ENCODE peak calls at places on chromosomes 4 and X, in four cellular contexts. Q, E, X and C are unnamed samples.

GRCh38 chr4:82381235-82381634 is 7.4 kb upstream of the HNRNPD start:
- DNase-seq in X (no peak), Q (no peak), E (no peak), C (no peak)

GRCh38 chr4:162274354-162274753 is 110.6 kb upstream of the FSTL5 start:
- DNase-seq in X (no peak), Q (no peak), E (no peak), C (no peak)

GRCh38 chrX:109299091-109299490 is 182.8 kb downstream of the GUCY2F start:
- DNase-seq in X (no peak), E (no peak), Q (no peak), C (no peak)

GRCh38 chrX:143664302-143664701 is 28.4 kb upstream of the SLITRK4 start:
- DNase-seq in X (no peak), Q (no peak), E (no peak), C (no peak)

GRCh38 chr4:122152699-122153328 is 683 bp downstream of the BLTP1 start:
- DNase-seq in X (peak), E (no peak), Q (peak), C (peak)

GRCh38 chrX:122703762-122704161 is 480.3 kb upstream of the GRIA3 start:
- DNase-seq in X (no peak), Q (no peak), E (no peak), C (no peak)

GRCh38 chr4:77481856-77482255 is 123.8 kb upstream of the CXCL13 start:
- DNase-seq in X (no peak), E (no peak), Q (no peak), C (no peak)

GRCh38 chr4:177008836-177009501 is 216.2 kb upstream of the VEGFC start:
- DNase-seq in Q (no peak), E (no peak), X (no peak), C (no peak)

GRCh38 chrX:39059866-39060265 is 258.6 kb downstream of the MID1IP1 start:
- DNase-seq in X (no peak), E (no peak), Q (no peak), C (no peak)

GRCh38 chrX:46757052-46757451 is 1.9 kb downstream of the SLC9A7 start:
- DNase-seq in E (no peak), X (no peak), Q (no peak), C (no peak)

GRCh38 chr4:108205859-108206258 is 37.1 kb upstream of the LEF1 start:
- DNase-seq in Q (no peak), X (no peak), E (no peak), C (no peak)

GRCh38 chrX:49951524-49952193 is 29.3 kb downstream of the CLCN5 start:
- DNase-seq in E (no peak), X (no peak), Q (no peak), C (no peak)

GRCh38 chrX:50154429-50154828 is 46.4 kb downstream of the AKAP4 start:
- DNase-seq in E (no peak), Q (no peak), X (no peak), C (no peak)

GRCh38 chrX:70970482-70970999 is 39.6 kb upstream of the SLC7A3 start:
- DNase-seq in Q (no peak), E (no peak), X (no peak), C (no peak)

GRCh38 chrX:150200820-150201287 is 162.3 kb upstream of the MAMLD1 start:
- DNase-seq in E (peak), X (no peak), Q (no peak), C (peak)

GRCh38 chr4:1111259-1111809 is 2.0 kb downstream of the RNF212 start:
- DNase-seq in Q (no peak), E (no peak), X (no peak), C (no peak)

GRCh38 chr4:70838400-70838971 is 1.2 kb downstream of the GRSF1 start:
- DNase-seq in Q (no peak), E (no peak), X (no peak), C (no peak)

GRCh38 chrX:132631579-132632232 is 142.9 kb upstream of the MBNL3 start:
- DNase-seq in X (no peak), Q (no peak), E (no peak), C (no peak)

GRCh38 chrX:10106801-10107200 is 50.0 kb upstream of the CLCN4 start:
- DNase-seq in Q (peak), E (no peak), X (no peak), C (no peak)

GRCh38 chr4:25509656-25510055 is 132.6 kb downstream of the ANAPC4 start:
- DNase-seq in E (no peak), Q (no peak), X (no peak), C (no peak)

GRCh38 chr4:169283114-169283509 is 12.4 kb upstream of the SH3RF1 start:
- DNase-seq in Q (no peak), X (no peak), E (peak), C (no peak)

GRCh38 chrX:104564335-104564734 is 1.7 kb upstream of the IL1RAPL2 start:
- DNase-seq in E (no peak), Q (no peak), X (no peak), C (no peak)

GRCh38 chrX:49101629-49101984 is 21.9 kb upstream of the WDR45 start:
- DNase-seq in X (no peak), E (no peak), Q (no peak), C (no peak)

GRCh38 chrX:31679861-31680260 is 608.0 kb upstream of the FTHL17 start:
- DNase-seq in X (no peak), Q (no peak), E (no peak), C (no peak)

GRCh38 chrX:74949717-74950116 is 24.5 kb upstream of the NEXMIF start:
- DNase-seq in X (no peak), E (no peak), Q (no peak), C (no peak)

GRCh38 chr4:142984871-142985585 is 138.9 kb upstream of the INPP4B start:
- DNase-seq in Q (no peak), X (no peak), E (no peak), C (no peak)

GRCh38 chrX:81202989-81203388 is 1.1 kb downstream of the SH3BGRL start:
- DNase-seq in E (no peak), Q (no peak), X (no peak), C (no peak)

GRCh38 chrX:81201692-81202412 is at the start of the genes HMGN5 and SH3BGRL:
- DNase-seq in X (peak), E (peak), Q (peak), C (peak)

GRCh38 chrX:81206471-81206870 is 4.6 kb downstream of the SH3BGRL start:
- DNase-seq in X (no peak), E (no peak), Q (no peak), C (no peak)

DNA sequence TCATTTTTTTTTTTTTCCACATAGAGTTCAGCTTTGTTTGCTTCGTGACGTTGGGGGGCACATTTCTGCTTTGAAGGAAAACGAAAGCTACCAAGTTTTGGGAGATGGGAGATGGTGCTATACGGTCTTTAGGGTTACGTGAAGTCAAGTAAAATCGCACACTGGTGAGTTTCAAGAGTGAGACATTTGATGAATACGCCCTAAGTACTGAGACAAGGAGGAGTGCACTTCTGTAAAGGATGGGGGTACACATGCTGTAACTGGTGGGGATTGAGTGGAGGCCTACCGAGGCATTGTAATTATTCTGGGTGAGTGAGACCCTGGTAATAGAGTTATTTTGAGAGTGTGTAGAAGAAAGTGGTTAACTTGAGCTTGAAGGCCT is 502 bp downstream of the SH3BGRL start:
- DNase-seq in E (no peak), Q (no peak), X (no peak), C (no peak)
- H3K4me3 ChIP-seq in E (peak), Q (peak), X (peak), C (peak)

GRCh38 chr4:150579591-150580234 is 2.2 kb upstream of the MAB21L2 start:
- DNase-seq in E (no peak), X (peak), Q (no peak), C (no peak)
- H3K4me3 ChIP-seq in E (peak), X (peak), Q (no peak), C (peak)

GRCh38 chr4:12118651-12119213 is 690.0 kb upstream of the HS3ST1 start:
- DNase-seq in Q (no peak), X (no peak), E (no peak), C (no peak)

GRCh38 chr4:12110607-12111006 is 681.9 kb upstream of the HS3ST1 start:
- DNase-seq in E (no peak), Q (no peak), X (no peak), C (no peak)

GRCh38 chr4:12120968-12121367 is 692.3 kb upstream of the HS3ST1 start:
- DNase-seq in X (no peak), E (no peak), Q (no peak), C (no peak)

DNA sequence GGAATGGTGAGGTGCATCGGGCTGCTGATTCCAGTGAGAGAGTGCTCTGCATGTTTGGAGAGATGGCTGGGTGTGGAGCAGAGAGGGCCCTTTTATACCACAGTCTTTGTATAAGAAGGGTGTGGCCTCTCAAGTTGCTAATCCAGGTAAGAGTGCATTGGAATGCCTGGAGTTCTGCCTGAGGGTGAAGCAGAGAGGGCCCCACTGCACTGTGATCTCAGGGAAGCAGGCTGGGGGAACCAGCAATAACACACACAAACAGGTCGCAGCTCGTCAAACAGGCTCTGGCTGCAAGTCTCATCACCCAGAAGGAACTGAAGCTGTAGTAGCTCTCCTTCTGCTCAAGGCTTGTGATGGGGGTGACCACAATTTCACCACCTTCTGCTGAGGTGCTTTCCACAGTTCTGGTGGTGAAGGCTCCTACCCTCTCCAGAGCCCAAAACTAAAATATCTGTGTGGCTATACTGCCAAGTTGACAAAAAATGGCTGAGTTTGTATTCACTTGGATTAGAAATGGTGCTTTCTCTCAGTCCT is 687.4 kb upstream of the HS3ST1 start:
- DNase-seq in X (no peak), Q (no peak), E (no peak), C (no peak)
- H3K4me3 ChIP-seq in X (no peak), Q (no peak), E (no peak), C (no peak)

GRCh38 chr4:105896461-105896939 is 1.2 kb downstream of the NPNT start:
- DNase-seq in Q (no peak), E (no peak), X (no peak), C (no peak)
- H3K4me3 ChIP-seq in Q (no peak), E (peak), X (peak), C (peak)

GRCh38 chrX:14491689-14492088 is 37.6 kb upstream of the GLRA2 start:
- DNase-seq in X (no peak), Q (no peak), E (no peak), C (no peak)

GRCh38 chrX:14497184-14497666 is 32.1 kb upstream of the GLRA2 start:
- DNase-seq in Q (no peak), X (no peak), E (no peak), C (no peak)

GRCh38 chrX:14501312-14501711 is 28.0 kb upstream of the GLRA2 start:
- DNase-seq in E (no peak), X (no peak), Q (no peak), C (no peak)

GRCh38 chrX:14496674-14497073 is 32.7 kb upstream of the GLRA2 start:
- DNase-seq in E (no peak), Q (no peak), X (no peak), C (no peak)
- H3K4me3 ChIP-seq in E (no peak), Q (peak), X (peak), C (no peak)

GRCh38 chrX:69505772-69506616 is 1.9 kb downstream of the NALF2 start:
- DNase-seq in X (no peak), E (no peak), Q (no peak), C (no peak)
- H3K4me3 ChIP-seq in X (peak), E (no peak), Q (no peak), C (no peak)

GRCh38 chr4:182144621-182145359 is 98.4 kb upstream of the TENM3 start:
- DNase-seq in E (no peak), X (no peak), Q (no peak), C (no peak)
- H3K4me3 ChIP-seq in E (peak), X (peak), Q (no peak), C (peak)

DNA sequence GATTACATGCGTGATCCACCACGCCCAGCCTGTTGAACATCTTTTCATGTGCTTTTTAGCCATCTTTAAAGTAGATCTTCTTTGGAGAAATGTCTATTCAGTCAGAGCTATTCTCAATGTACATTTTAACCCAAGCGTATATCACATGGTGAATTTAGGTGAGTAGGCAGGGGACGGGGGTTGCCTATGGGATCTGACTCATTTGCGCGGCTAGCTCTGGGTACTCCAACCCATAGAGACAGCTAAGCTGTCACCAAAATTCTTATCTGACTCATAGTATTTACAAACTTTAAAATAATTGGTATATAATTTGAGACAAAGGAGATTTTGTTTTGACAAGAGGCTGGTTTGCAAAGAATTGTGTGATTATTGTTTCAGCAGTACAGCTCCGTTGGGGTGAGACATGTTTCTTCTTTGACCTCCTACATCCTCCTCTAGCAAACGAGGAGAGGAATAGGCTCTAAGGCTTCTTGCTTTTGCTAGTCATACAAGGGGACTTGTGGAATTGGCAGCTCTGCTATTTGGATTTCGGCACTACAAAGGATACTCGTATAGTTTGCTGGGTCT is 12.0 kb downstream of the NSDHL start:
- DNase-seq in X (no peak), Q (no peak), E (no peak), C (no peak)
- H3K4me3 ChIP-seq in X (no peak), Q (no peak), E (no peak), C (no peak)

GRCh38 chrX:112641449-112641848 is 38.3 kb downstream of the LHFPL1 start:
- DNase-seq in Q (no peak), E (no peak), X (no peak), C (no peak)
- H3K4me3 ChIP-seq in Q (no peak), E (no peak), X (no peak), C (no peak)